ENCODE peak calls at places on chromosomes 2 and 18, in four cellular contexts. C, P, I and V are unnamed samples.

GRCh38 chr2:3738454-3738853 is 35.1 kb downstream of the DCDC2C start:
- DNase-seq in C (peak), P (peak), I (no peak), V (no peak)

GRCh38 chr2:97868986-97869721 is 126.6 kb downstream of the TMEM131 start:
- DNase-seq in C (no peak), P (no peak), I (no peak), V (no peak)

GRCh38 chr2:3299130-3299529 is 78.5 kb downstream of the EIPR1 start:
- DNase-seq in C (no peak), P (no peak), I (no peak), V (no peak)

GRCh38 chr18:48037481-48038271 is 107.2 kb upstream of the SMAD2 start:
- DNase-seq in C (no peak), P (peak), I (no peak), V (no peak)

GRCh38 chr2:119475225-119475856 is 43.7 kb downstream of the TMEM37 start:
- DNase-seq in C (no peak), P (peak), I (no peak), V (no peak)

GRCh38 chr2:99106905-99107304 is 34.6 kb upstream of the C2orf15 start:
- DNase-seq in C (no peak), P (no peak), I (no peak), V (no peak)

GRCh38 chr18:74947417-74947816 is 261.5 kb downstream of the PTGR3 start:
- DNase-seq in C (no peak), P (no peak), I (no peak), V (no peak)

GRCh38 chr2:208360259-208361076 is 46.1 kb upstream of the PTH2R start:
- DNase-seq in C (no peak), P (peak), I (no peak), V (no peak)

GRCh38 chr2:176710657-176711197 is 441.5 kb downstream of the MTX2 start:
- DNase-seq in C (no peak), P (no peak), I (no peak), V (no peak)

GRCh38 chr2:231613054-231613654 is 20.5 kb downstream of the TEX44 start:
- DNase-seq in C (no peak), P (peak), I (peak), V (peak)

GRCh38 chr2:231222318-231223000 is 24.0 kb downstream of the ARMC9 start:
- DNase-seq in C (no peak), P (no peak), I (no peak), V (no peak)

GRCh38 chr2:46029332-46029811 is 267.8 kb upstream of the EPAS1 start:
- DNase-seq in C (no peak), P (no peak), I (no peak), V (peak)

GRCh38 chr2:154694881-154695280 is 3.6 kb upstream of the KCNJ3 start:
- DNase-seq in C (no peak), P (peak), I (no peak), V (no peak)

GRCh38 chr2:1940660-1941059 is 196.3 kb upstream of the PXDN start:
- DNase-seq in C (peak), P (no peak), I (no peak), V (no peak)

GRCh38 chr2:154565433-154565832 is 133.1 kb upstream of the KCNJ3 start:
- DNase-seq in C (no peak), P (no peak), I (no peak), V (no peak)

GRCh38 chr2:190512539-190513095 is 21.9 kb downstream of the NEMP2 start:
- DNase-seq in C (no peak), P (no peak), I (no peak), V (no peak)

GRCh38 chr2:158688722-158689121 is 106.4 kb upstream of the DAPL1 start:
- DNase-seq in C (no peak), P (no peak), I (no peak), V (no peak)

GRCh38 chr2:19031642-19032041 is 326.8 kb downstream of the OSR1 start:
- DNase-seq in C (no peak), P (no peak), I (no peak), V (no peak)

GRCh38 chr2:47422560-47422959 is 19.6 kb downstream of the MSH2 start:
- DNase-seq in C (no peak), P (no peak), I (no peak), V (no peak)

GRCh38 chr2:88097192-88097591 is 29.6 kb downstream of the SMYD1 start:
- DNase-seq in C (no peak), P (no peak), I (no peak), V (no peak)

GRCh38 chr2:235749121-235749780 is 255.4 kb downstream of the AGAP1 start:
- DNase-seq in C (no peak), P (no peak), I (no peak), V (no peak)